ENCODE peak calls at places on chromosomes 6 and 20, in nine cellular contexts. V, H, D, N, I, K, U, G and Z are unnamed samples.

GRCh38 chr20:40763646-40764295 is 74.7 kb upstream of the MAFB start:
- DNase-seq in I (no peak), D (no peak), H (no peak), U (no peak), V (no peak), N (no peak), K (no peak), G (no peak), Z (no peak)

GRCh38 chr6:54267798-54268197 is 40.4 kb upstream of the TINAG start:
- DNase-seq in K (peak), G (no peak), V (no peak), U (no peak), I (no peak), H (peak), D (peak), N (peak), Z (no peak)

GRCh38 chr6:29524444-29524843 is 35.1 kb downstream of the UBD start:
- DNase-seq in G (no peak), K (no peak), I (no peak), U (no peak), D (no peak), V (no peak), N (no peak), H (no peak), Z (no peak)

GRCh38 chr6:127900935-127901334 is at the start of gene THEMIS:
- DNase-seq in D (no peak), I (no peak), G (no peak), N (no peak), H (no peak), V (no peak), K (no peak), U (peak), Z (no peak)

GRCh38 chr6:141700836-141701235 is 431.9 kb upstream of the GJE1 start:
- DNase-seq in I (no peak), K (no peak), U (no peak), D (no peak), V (no peak), G (no peak), N (peak), H (no peak), Z (no peak)

GRCh38 chr20:46010491-46011405 is 2.0 kb downstream of the MMP9 start:
- DNase-seq in D (no peak), V (peak), H (no peak), N (peak), I (no peak), U (peak), G (no peak), K (no peak), Z (no peak)

GRCh38 chr20:45080867-45081616 is 19.9 kb downstream of the KCNS1 start:
- DNase-seq in V (no peak), U (no peak), D (peak), G (no peak), H (no peak), I (no peak), N (peak), K (peak), Z (no peak)

GRCh38 chr6:70353343-70353913 is 50.5 kb upstream of the COL9A1 start:
- DNase-seq in V (no peak), D (no peak), N (no peak), H (peak), I (no peak), G (no peak), K (no peak), U (no peak), Z (no peak)

GRCh38 chr6:46244670-46245069 is 73.9 kb upstream of the ENPP5 start:
- DNase-seq in U (no peak), K (no peak), G (no peak), H (no peak), I (no peak), D (no peak), N (no peak), V (no peak), Z (no peak)

GRCh38 chr6:7821426-7821825 is 89.2 kb downstream of the TXNDC5 start:
- DNase-seq in G (no peak), I (no peak), N (peak), D (no peak), H (peak), U (no peak), K (no peak), V (no peak), Z (no peak)

GRCh38 chr6:50602191-50602810 is 111.0 kb upstream of the TFAP2D start:
- DNase-seq in I (no peak), G (no peak), V (no peak), U (no peak), D (peak), N (peak), K (peak), H (no peak), Z (no peak)

GRCh38 chr20:5602346-5602745 is 147.9 kb upstream of the SHLD1 start:
- DNase-seq in U (no peak), V (no peak), G (no peak), H (no peak), K (no peak), N (peak), D (no peak), I (no peak), Z (no peak)

GRCh38 chr20:23152902-23153301 is 66.8 kb upstream of the CD93 start:
- DNase-seq in I (no peak), U (no peak), D (no peak), V (no peak), N (no peak), G (peak), H (no peak), K (no peak), Z (no peak)

GRCh38 chr20:23152308-23152892 is 66.3 kb upstream of the CD93 start:
- DNase-seq in G (peak), K (peak), H (peak), D (no peak), I (no peak), U (no peak), N (peak), V (peak), Z (peak)

GRCh38 chr20:23155141-23155590 is 69.0 kb upstream of the CD93 start:
- DNase-seq in I (no peak), H (no peak), V (no peak), D (no peak), G (peak), K (no peak), U (no peak), N (no peak), Z (no peak)

GRCh38 chr20:23151885-23152284 is 65.8 kb upstream of the CD93 start:
- DNase-seq in N (no peak), G (no peak), U (no peak), D (no peak), V (no peak), I (no peak), K (no peak), H (no peak), Z (no peak)

GRCh38 chr20:23153696-23154341 is 67.7 kb upstream of the CD93 start:
- DNase-seq in V (no peak), H (no peak), I (no peak), N (no peak), D (no peak), G (no peak), U (no peak), K (no peak), Z (no peak)
- H3K27ac ChIP-seq in V (peak), H (no peak), I (no peak), N (no peak), D (no peak), G (no peak), U (peak), K (no peak), Z (no peak)

GRCh38 chr6:77123527-77123926 is 339.8 kb downstream of the HTR1B start:
- DNase-seq in K (no peak), H (no peak), G (no peak), I (no peak), V (no peak), D (no peak), N (no peak), U (no peak), Z (no peak)

DNA sequence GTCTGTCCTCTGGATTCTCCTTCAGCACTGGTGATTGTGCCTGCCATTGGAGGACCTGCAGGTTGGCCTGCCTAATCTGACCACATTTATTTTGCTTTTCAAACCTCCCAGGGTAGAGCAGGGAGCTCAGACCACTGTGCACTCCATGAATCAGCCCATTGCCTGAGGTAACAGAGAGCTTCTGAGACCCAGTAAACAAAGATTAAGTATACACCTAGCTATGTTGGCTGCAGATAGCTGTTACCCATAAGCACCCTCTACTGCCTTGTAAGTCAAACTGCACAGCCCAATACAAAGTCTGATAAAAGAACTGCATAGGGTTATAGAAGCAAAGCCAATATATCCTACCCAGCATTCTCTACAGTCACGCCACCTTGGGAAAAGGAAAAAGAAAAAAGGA is 338.7 kb downstream of the HTR1B start:
- DNase-seq in H (no peak), U (no peak), G (no peak), V (no peak), I (no peak), K (no peak), N (peak), D (no peak), Z (no peak)
- TF ChIP-seq CTCF in H (no peak), U (no peak), G (no peak), V (no peak), I (no peak), K (no peak), N (peak), D (no peak), Z (no peak)

GRCh38 chr6:30684386-30685156 is 1.9 kb downstream of the PPP1R18 start:
- DNase-seq in D (no peak), I (no peak), G (no peak), H (peak), V (peak), N (peak), U (peak), K (no peak), Z (peak)
- TF ChIP-seq POLR2A in D (no peak), I (no peak), G (no peak), H (no peak), V (no peak), N (no peak), U (no peak), K (no peak), Z (no peak)

DNA sequence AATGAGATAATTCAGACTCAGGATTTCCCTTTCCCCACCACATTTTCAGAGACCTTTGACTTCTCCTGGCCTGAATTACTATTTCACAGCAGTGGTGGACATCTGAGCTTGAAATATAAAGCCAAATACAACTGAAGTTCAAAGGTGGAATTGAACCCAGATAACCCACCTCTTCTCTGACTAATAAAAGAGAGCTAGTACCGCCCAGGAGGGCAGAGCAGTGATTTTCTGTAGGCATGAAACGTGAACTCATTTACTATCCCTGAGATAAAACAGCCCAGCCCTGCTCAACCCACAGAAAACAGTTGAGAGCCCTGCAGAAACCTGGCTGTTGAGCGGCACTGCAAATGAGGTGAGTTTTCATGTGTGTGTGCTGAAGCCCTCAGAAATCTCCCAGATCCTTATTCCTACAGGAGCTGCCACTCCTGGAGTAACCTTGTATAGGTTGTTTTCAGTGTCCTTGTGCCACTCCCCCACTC is 99.3 kb downstream of the NOL4L start:
- DNase-seq in V (no peak), H (peak), I (no peak), G (no peak), K (no peak), D (no peak), U (peak), N (no peak), Z (no peak)
- H3K27ac ChIP-seq in V (no peak), H (peak), I (no peak), G (peak), K (no peak), D (no peak), U (peak), N (no peak), Z (peak)